ENCODE peak calls at places on chromosomes 16 and 17, in five cellular contexts. B is fibroblast of lung, R is hepatocyte, W is K562, X is GM23338. G is an unnamed sample.

GRCh38 chr17:57747221-57748017 is 2.3 kb upstream of the CCDC182 start:
- DNase-seq in W (peak), B (peak), R (peak), X (peak), G (peak)

GRCh38 chr17:62627219-62627903 is at the start of gene MRC2:
- DNase-seq in X (peak), B (peak), W (peak), R (peak), G (peak)

GRCh38 chr17:16989230-16989952 is 17.5 kb upstream of the TNFRSF13B start:
- DNase-seq in R (no peak), X (no peak), B (no peak), W (no peak), G (no peak)

GRCh38 chr17:57269598-57270255 is 13.4 kb downstream of the MSI2 start:
- DNase-seq in W (no peak), B (no peak), R (no peak), X (no peak), G (no peak)

GRCh38 chr17:62628845-62629555 is 1.5 kb downstream of the MRC2 start:
- DNase-seq in R (peak), W (peak), X (peak), B (peak), G (peak)

GRCh38 chr16:9138731-9139501 is 47.5 kb downstream of the HAPSTR1 start:
- DNase-seq in W (peak), R (peak), X (peak), B (peak), G (peak)

GRCh38 chr17:56717471-56717870 is 116.2 kb downstream of the C17orf67 start:
- DNase-seq in B (no peak), W (no peak), R (no peak), X (no peak), G (no peak)

GRCh38 chr17:7443499-7444485 is 1.1 kb upstream of the CHRNB1 start:
- DNase-seq in B (peak), X (no peak), R (no peak), W (no peak), G (peak)

GRCh38 chr16:17328971-17329370 is 141.8 kb downstream of the XYLT1 start:
- DNase-seq in X (no peak), R (peak), W (no peak), B (peak), G (no peak)

GRCh38 chr16:70694088-70694487 is 8.2 kb upstream of the MTSS2 start:
- DNase-seq in B (peak), X (peak), W (no peak), R (no peak), G (peak)

GRCh38 chr17:81547614-81547982 is 4.6 kb downstream of the FAAP100 start:
- DNase-seq in B (no peak), R (no peak), X (no peak), W (no peak), G (peak)

GRCh38 chr17:8160741-8161221 is 2.0 kb downstream of the VAMP2 start:
- DNase-seq in X (no peak), R (no peak), W (no peak), B (no peak), G (peak)

DNA sequence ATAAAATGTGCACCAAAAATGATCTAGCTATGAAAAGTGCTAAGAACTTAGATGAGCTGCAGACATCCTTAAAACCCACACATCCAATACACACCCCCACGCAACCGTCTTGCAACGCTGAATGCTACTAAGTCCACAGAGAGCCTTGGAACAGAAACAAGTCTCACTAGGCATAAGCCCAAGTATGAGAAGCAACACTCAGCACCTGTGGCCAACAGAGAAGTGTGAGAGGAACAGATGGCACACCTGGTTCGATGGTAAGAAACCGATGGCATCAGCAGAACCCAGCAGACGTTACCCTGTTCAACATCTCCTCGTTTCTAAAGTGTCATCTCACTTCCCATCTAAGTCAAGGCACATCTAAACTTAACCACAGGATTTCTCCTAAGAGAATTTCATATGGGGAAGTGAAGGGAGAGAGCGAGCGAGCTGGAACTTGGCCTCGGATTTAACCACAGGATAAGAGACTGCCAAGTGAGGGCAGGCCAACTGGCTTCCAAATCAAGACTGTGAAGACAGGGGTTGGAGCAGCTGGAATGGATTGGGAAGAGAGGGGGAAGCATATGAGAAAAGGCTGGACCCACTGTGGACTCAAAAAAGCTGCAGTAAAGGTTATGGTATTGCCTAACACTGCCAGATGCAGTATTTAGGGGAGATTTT is 41.0 kb downstream of the NXPH3 start:
- DNase-seq in X (no peak), B (peak), W (no peak), R (no peak), G (peak)
- H3K27ac ChIP-seq in X (no peak), B (no peak), W (no peak), R (peak), G (peak)

DNA sequence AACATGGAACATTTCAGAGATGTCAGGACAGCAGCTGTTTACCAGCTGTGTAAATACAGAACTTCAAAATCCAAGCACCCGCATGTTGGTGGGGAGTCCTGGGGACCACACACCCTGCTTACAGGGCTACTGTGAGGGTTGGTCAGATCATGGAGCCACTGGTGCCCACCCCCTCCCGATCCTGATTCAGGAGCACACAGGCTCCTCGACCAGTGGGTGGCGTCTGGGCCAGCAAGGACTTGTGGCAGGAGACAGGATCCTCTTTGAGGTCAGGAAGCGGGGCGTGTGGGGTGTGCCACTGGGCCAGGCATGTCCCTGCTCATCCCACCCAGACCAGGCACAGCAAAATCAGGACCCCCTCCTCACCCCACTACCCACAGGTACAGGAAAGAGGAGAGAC is 83.6 kb downstream of the SDK2 start:
- DNase-seq in B (no peak), W (peak), X (peak), R (no peak), G (peak)
- TF ChIP-seq CTCF in B (no peak), W (no peak), X (peak), R (no peak), G (no peak)

GRCh38 chr17:78722101-78722761 is 59.8 kb downstream of the CYTH1 start:
- DNase-seq in B (no peak), X (peak), W (no peak), R (no peak), G (no peak)
- H2AFZ ChIP-seq in B (no peak), X (no peak), W (no peak), R (no peak), G (no peak)

DNA sequence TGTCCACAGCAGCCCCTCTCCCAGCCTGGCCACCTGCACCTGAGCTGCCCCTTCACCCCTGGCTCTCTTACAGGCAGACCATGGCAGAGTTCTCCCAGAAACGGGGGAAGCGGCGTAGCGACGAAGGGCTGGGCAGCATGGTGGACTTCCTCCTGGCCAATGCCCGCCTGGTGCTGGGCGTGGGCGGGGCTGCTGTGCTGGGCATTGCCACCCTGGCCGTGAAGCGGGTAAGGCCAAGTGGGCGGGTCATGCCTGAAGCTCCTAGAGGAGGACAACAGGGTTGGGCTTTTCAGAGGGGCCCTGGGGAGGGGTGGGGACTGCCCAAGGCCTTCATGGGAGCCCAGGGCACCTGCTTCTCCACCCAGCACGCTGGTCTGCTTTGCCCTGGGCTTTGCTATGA is 2.2 kb downstream of the MIEF2 start:
- DNase-seq in B (no peak), R (no peak), W (no peak), X (no peak), G (peak)
- H3K27ac ChIP-seq in B (no peak), R (no peak), W (no peak), X (no peak), G (no peak)

DNA sequence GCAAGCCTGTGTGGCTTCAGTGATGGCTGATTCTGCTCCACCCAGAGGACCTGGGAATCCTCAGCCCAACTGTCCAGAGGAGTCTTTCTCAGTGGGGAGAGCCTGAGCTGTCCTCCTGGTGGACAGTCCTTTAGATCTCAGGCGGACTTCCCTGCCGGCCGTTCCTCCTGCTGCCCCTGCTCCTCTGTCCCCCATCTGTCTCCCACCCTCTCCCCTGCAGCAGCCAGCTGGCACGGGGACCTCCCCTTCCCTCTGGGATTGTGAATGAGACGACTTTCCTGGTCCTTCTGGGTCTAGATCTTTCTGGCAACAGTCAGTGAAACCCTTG is 279.7 kb downstream of the SEC14L1 start:
- DNase-seq in R (no peak), B (no peak), W (no peak), X (no peak), G (no peak)
- TF ChIP-seq CTCF in R (no peak), B (no peak), W (no peak), X (no peak), G (no peak)

DNA sequence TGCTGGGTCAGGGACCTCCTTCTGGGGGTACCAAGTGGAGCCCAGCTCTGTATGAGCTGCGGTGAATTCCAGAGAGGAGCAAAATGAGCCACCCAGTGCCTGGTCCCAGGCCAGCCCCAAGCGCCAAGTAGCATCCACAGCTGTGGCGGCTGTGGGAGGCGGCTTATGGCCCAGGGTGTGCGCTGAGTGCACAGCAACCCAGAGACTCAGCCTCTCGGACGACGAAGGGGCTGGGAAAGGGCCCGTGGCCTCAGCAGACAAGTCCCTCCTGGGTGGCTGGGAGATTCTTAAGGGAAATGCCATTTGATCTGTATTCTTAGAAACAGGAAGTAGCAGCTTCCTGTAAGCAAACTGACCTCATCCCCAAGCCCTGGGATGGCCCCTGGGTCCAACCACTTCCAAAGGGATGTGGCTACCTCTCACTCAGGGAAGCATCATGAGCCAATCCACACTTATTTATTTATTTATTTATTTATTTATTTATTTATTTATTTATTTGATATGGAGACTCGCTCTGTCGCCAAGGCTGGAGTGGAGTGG is 19.8 kb upstream of the ATP2A3 start:
- DNase-seq in X (peak), B (peak), W (no peak), R (no peak), G (peak)
- H2AFZ ChIP-seq in X (peak), B (no peak), W (peak), R (no peak), G (peak)